ENCODE peak calls at places on chromosomes 16 and 17, in five cellular contexts. U is CD4-positive, alpha-beta T cell; T is K562; E is fibroblast of lung; V is cardiac muscle cell. X is an unnamed sample.

GRCh38 chr16:12527077-12527476 is 276.6 kb downstream of the CPPED1 start:
- DNase-seq in U (no peak), T (no peak), E (no peak), V (no peak), X (no peak)

GRCh38 chr16:72425571-72426341 is 253.8 kb upstream of the PMFBP1 start:
- DNase-seq in U (no peak), T (no peak), E (peak), V (no peak), X (no peak)

GRCh38 chr17:41480581-41480980 is 370 bp downstream of the KRT35 start:
- DNase-seq in U (no peak), T (no peak), E (no peak), V (no peak), X (no peak)

GRCh38 chr17:75854111-75854748 is 905 bp downstream of the WBP2 start:
- DNase-seq in U (no peak), T (no peak), E (peak), V (peak), X (peak)

GRCh38 chr16:69187891-69188451 is 1.0 kb downstream of the SNTB2 start:
- DNase-seq in U (peak), T (peak), E (peak), V (peak), X (peak)

GRCh38 chr17:76135810-76136188 is 5.2 kb downstream of the FOXJ1 start:
- DNase-seq in U (no peak), T (no peak), E (no peak), V (no peak), X (no peak)

GRCh38 chr17:74840989-74841666 is 18.6 kb downstream of the GRIN2C start:
- DNase-seq in U (no peak), T (peak), E (peak), V (peak), X (no peak)

GRCh38 chr16:74700206-74701040 is at the start of gene MLKL:
- DNase-seq in U (peak), T (peak), E (peak), V (peak), X (peak)

GRCh38 chr17:39167492-39167891 is 1.5 kb upstream of the ARL5C start:
- DNase-seq in U (no peak), T (no peak), E (no peak), V (no peak), X (no peak)

GRCh38 chr16:88309905-88310259 is 72.9 kb upstream of the ZNF469 start:
- DNase-seq in U (no peak), T (no peak), E (no peak), V (no peak), X (no peak)

GRCh38 chr16:54846761-54847160 is 83.9 kb upstream of the IRX5 start:
- DNase-seq in U (no peak), T (no peak), E (peak), V (no peak), X (no peak)

GRCh38 chr17:34382586-34383224 is 19.7 kb upstream of the CCL1 start:
- DNase-seq in U (no peak), T (no peak), E (no peak), V (no peak), X (peak)
- H3K27ac ChIP-seq in U (no peak), T (peak), E (no peak), V (no peak), X (no peak)

GRCh38 chr17:82803606-82804005 is 36.2 kb downstream of the ZNF750 start:
- DNase-seq in U (no peak), T (no peak), E (no peak), V (no peak), X (no peak)

GRCh38 chr17:82806645-82807044 is 33.2 kb downstream of the ZNF750 start:
- DNase-seq in U (no peak), T (no peak), E (no peak), V (no peak), X (no peak)

GRCh38 chr17:82805823-82806222 is 34.0 kb downstream of the ZNF750 start:
- DNase-seq in U (no peak), T (no peak), E (no peak), V (no peak), X (no peak)

GRCh38 chr17:82804442-82805191 is 35.2 kb downstream of the ZNF750 start:
- DNase-seq in U (no peak), T (no peak), E (peak), V (peak), X (no peak)

GRCh38 chr17:82805254-82805653 is 34.6 kb downstream of the ZNF750 start:
- DNase-seq in U (no peak), T (no peak), E (no peak), V (no peak), X (no peak)
- H3K27ac ChIP-seq in U (no peak), T (no peak), E (no peak), V (no peak), X (no peak)

GRCh38 chr17:17413215-17413792 is 63.5 kb upstream of the MED9 start:
- DNase-seq in U (no peak), T (no peak), E (peak), V (peak), X (no peak)

GRCh38 chr17:17412331-17412730 is 64.5 kb upstream of the MED9 start:
- DNase-seq in U (no peak), T (no peak), E (peak), V (peak), X (peak)

GRCh38 chr17:17414316-17414937 is 62.4 kb upstream of the MED9 start:
- DNase-seq in U (no peak), T (no peak), E (peak), V (peak), X (peak)

GRCh38 chr17:17415006-17415405 is 61.8 kb upstream of the MED9 start:
- DNase-seq in U (no peak), T (no peak), E (no peak), V (no peak), X (no peak)

GRCh38 chr17:17413821-17414220 is 63.0 kb upstream of the MED9 start:
- DNase-seq in U (no peak), T (no peak), E (peak), V (peak), X (no peak)
- H3K27ac ChIP-seq in U (no peak), T (no peak), E (peak), V (no peak), X (peak)

DNA sequence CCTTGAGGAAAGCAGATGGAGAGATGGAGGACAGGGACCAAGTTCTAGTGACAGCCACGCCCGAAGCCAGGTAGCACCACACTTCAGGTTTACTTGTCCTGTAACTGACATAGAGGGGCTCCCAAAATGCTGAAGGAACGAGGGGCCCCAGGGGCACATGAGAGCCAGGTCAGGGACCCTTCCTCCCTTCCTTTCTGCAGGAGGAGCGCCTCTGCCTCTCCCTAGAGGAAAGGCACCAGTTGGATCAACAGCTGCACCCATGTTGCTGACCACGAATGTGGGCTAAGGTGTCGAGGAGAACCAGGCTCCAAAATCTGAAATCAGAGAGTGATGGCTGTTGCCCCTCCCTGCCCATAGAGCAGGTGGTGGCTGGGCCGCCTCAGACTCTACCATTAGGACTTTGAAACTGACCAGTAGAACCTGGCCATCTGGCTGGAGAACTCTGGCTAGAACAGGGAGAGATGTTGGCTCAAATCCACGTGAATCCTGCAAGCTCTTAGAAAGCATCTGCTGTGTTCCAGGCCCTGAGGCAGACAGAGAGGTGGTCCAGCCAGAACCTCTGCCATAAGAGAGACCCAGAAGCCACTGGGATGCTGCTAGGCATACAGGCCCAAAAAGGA is 218.8 kb downstream of the KATNIP start:
- DNase-seq in U (no peak), T (no peak), E (peak), V (no peak), X (no peak)
- H3K27ac ChIP-seq in U (no peak), T (no peak), E (no peak), V (no peak), X (no peak)

GRCh38 chr16:3822366-3823045 is 58.0 kb downstream of the CREBBP start:
- DNase-seq in U (no peak), T (no peak), E (peak), V (peak), X (no peak)

GRCh38 chr16:3825103-3825502 is 55.4 kb downstream of the CREBBP start:
- DNase-seq in U (no peak), T (no peak), E (peak), V (peak), X (peak)

GRCh38 chr16:3823427-3823826 is 57.1 kb downstream of the CREBBP start:
- DNase-seq in U (no peak), T (no peak), E (no peak), V (no peak), X (no peak)

GRCh38 chr16:3824121-3824795 is 56.3 kb downstream of the CREBBP start:
- DNase-seq in U (no peak), T (no peak), E (no peak), V (no peak), X (peak)

DNA sequence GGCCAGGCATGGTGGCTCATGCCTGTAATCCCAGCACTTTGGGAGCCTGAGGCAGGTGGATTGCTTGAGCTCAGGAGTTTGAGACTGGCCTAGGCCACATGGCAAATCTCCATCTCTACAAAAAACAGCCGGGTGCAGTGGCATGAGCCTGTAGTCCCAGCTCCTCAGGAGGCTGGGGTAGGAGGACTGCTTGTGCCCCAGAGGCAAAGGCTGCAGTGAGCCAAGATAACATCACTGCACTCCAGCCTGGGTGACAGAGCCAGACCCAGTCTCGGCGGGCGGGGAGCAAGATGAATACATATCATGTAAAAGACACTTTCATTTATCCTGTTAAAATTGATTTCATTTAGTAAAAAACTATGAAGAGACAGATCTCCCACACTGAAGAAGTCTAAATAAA is 54.6 kb downstream of the CREBBP start:
- DNase-seq in U (no peak), T (no peak), E (no peak), V (no peak), X (no peak)
- H3K27ac ChIP-seq in U (no peak), T (no peak), E (no peak), V (no peak), X (no peak)

DNA sequence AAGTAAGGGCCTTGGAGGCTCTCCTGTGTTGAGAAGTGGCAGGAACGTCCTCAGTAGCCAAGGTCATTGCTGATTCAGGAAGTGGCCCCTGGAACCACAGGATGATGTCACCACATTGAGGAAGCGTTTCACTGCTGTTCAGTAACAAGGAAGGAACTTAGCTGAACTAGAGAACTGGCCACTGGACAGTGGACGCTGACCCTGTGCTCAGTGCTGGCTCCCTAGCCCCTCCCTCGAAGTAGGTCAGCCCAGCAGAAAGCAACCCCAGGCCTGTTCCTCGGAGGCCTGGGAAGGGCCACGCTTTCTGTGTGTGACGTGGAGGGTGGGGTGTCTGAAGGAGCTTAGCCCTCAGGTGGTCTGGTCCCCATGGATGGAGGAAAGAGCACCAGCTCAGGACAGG is 58.3 kb downstream of the B9D1 start:
- DNase-seq in U (no peak), T (peak), E (peak), V (peak), X (peak)
- H3K27ac ChIP-seq in U (no peak), T (peak), E (peak), V (no peak), X (peak)

GRCh38 chr16:29736764-29737163 is 9.0 kb downstream of the C16orf54 start:
- DNase-seq in U (no peak), T (no peak), E (no peak), V (no peak), X (no peak)

GRCh38 chr16:29737713-29738112 is 8.1 kb downstream of the C16orf54 start:
- DNase-seq in U (no peak), T (no peak), E (no peak), V (no peak), X (no peak)

GRCh38 chr16:29738514-29738913 is 7.3 kb downstream of the C16orf54 start:
- DNase-seq in U (peak), T (no peak), E (no peak), V (no peak), X (no peak)

GRCh38 chr16:29734826-29735225 is 11.0 kb downstream of the C16orf54 start:
- DNase-seq in U (no peak), T (no peak), E (no peak), V (no peak), X (no peak)

GRCh38 chr16:29736112-29736511 is 9.7 kb downstream of the C16orf54 start:
- DNase-seq in U (no peak), T (no peak), E (no peak), V (peak), X (no peak)
- H3K27ac ChIP-seq in U (no peak), T (no peak), E (no peak), V (no peak), X (no peak)

DNA sequence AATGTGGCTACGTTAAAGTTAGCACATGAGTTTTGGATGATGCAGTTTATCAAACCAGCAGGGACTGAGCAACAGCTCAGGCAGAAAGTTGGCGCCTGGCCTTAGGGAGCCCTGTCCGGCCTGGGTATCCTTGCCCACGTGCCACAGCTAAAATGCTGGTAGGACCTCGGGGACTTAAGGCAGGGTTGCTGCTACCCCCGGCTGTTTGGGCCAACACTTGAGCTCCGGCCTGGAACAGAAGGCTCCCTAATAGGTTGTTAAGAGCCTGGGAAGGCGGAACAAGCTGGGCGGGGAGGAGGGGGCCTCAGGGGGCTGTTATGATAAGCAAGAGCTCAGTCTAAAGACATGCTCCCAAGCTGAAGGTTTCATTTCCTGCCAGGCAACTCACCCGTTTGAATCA is 39.7 kb downstream of the CUEDC1 start:
- DNase-seq in U (no peak), T (no peak), E (no peak), V (no peak), X (no peak)
- H3K27ac ChIP-seq in U (no peak), T (no peak), E (no peak), V (peak), X (no peak)

GRCh38 chr17:81336296-81336929 is 41.3 kb upstream of the SLC38A10 start:
- DNase-seq in U (no peak), T (no peak), E (no peak), V (no peak), X (no peak)

GRCh38 chr17:81336930-81337325 is 41.8 kb upstream of the SLC38A10 start:
- DNase-seq in U (no peak), T (no peak), E (no peak), V (no peak), X (no peak)

GRCh38 chr17:81338301-81339179 is 43.4 kb upstream of the SLC38A10 start:
- DNase-seq in U (no peak), T (no peak), E (peak), V (peak), X (no peak)

GRCh38 chr17:81339180-81339501 is 44.0 kb upstream of the SLC38A10 start:
- DNase-seq in U (no peak), T (no peak), E (no peak), V (no peak), X (no peak)

DNA sequence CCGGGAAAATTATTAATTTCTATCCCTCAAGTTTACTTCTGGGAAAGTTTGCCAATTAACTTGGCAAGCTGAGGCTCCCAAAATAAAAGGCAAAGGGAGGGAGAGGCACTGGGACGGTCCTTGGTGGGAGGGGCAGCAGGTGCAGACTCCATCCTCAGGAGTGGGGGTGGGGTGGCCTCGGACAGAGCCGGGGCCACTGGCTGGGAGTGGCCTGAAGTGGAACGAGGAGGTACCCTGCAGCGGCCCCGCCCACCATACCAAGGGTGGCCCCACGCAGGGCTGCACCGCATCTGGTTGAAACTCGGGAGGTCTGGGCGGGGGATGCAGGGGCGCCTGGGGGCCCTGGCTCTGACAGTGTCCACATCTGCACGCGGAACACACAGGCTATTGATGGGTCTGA is 42.3 kb upstream of the SLC38A10 start:
- DNase-seq in U (no peak), T (peak), E (no peak), V (no peak), X (no peak)
- H3K27ac ChIP-seq in U (no peak), T (no peak), E (no peak), V (peak), X (no peak)